ENCODE peak calls at places on chromosomes 3 and 15, in seven cellular contexts. L is NB4, A is colonic mucosa, H is fibroblast of the aortic adventitia, Q is stomach, M is foreskin fibroblast, J is transverse colon. I is an unnamed sample.

GRCh38 chr3:11185564-11186317 is 31.4 kb downstream of the HRH1 start:
- DNase-seq in L (no peak), A (peak; percentile 57), Q (peak; percentile 75), M (peak; percentile 90), H (peak; percentile 99), J (peak; percentile 75), I (no peak)

GRCh38 chr3:108180214-108180613 is 42.0 kb downstream of the IFT57 start:
- DNase-seq in L (no peak), Q (no peak), J (no peak), M (peak; percentile 50), A (no peak), H (peak; percentile 75), I (no peak)

GRCh38 chr3:82261013-82261412 is 499.6 kb upstream of the GBE1 start:
- DNase-seq in H (no peak), Q (no peak), J (no peak), M (no peak), A (no peak), L (no peak), I (no peak)

GRCh38 chr3:80060664-80061063 is 292.9 kb upstream of the ROBO1 start:
- DNase-seq in H (peak; percentile 1), A (no peak), L (no peak), J (no peak), Q (no peak), M (no peak), I (no peak)

GRCh38 chr15:69400850-69401249 is 13.3 kb upstream of the KIF23 start:
- DNase-seq in A (no peak), J (no peak), Q (no peak), M (no peak), L (no peak), H (no peak), I (no peak)

GRCh38 chr15:36479200-36479896 is 100.1 kb upstream of the CDIN1 start:
- DNase-seq in M (no peak), H (peak; percentile 8), A (no peak), Q (no peak), L (no peak), J (no peak), I (no peak)

GRCh38 chr3:115227461-115227860 is 80.4 kb upstream of the ZBTB20 start:
- DNase-seq in A (no peak), J (no peak), Q (no peak), H (peak; percentile 21), M (peak; percentile 60), L (no peak), I (no peak)

GRCh38 chr3:105619651-105620050 is 249.2 kb downstream of the CBLB start:
- DNase-seq in H (no peak), M (no peak), J (no peak), A (no peak), L (no peak), Q (no peak), I (no peak)

GRCh38 chr15:32849769-32850668 is 132.2 kb downstream of the GREM1 start:
- DNase-seq in A (no peak), H (peak; percentile 99), L (peak; percentile 36), Q (no peak), M (peak; percentile 88), J (no peak), I (no peak)

GRCh38 chr15:72112805-72113204 is 5.1 kb downstream of the MYO9A start:
- DNase-seq in A (no peak), M (no peak), J (no peak), L (no peak), H (no peak), Q (no peak), I (no peak)

GRCh38 chr15:33310481-33311311 is at the start of gene RYR3:
- DNase-seq in Q (no peak), M (no peak), J (no peak), H (no peak), L (no peak), A (no peak), I (no peak)

GRCh38 chr3:109702252-109702651 is 364.9 kb upstream of the DPPA4 start:
- DNase-seq in H (peak; percentile 41), A (no peak), L (peak; percentile 38), Q (no peak), M (no peak), J (no peak), I (no peak)

GRCh38 chr3:72265250-72265649 is 480.3 kb upstream of the PROK2 start:
- DNase-seq in Q (no peak), H (peak; percentile 56), J (no peak), M (no peak), A (no peak), L (peak; percentile 23), I (no peak)
- TF ChIP-seq CTCF in Q (no peak), H (peak; percentile 40), J (no peak), M (peak; percentile 35), A (peak; percentile 26), L (peak; percentile 11), I (peak; percentile 8)

DNA sequence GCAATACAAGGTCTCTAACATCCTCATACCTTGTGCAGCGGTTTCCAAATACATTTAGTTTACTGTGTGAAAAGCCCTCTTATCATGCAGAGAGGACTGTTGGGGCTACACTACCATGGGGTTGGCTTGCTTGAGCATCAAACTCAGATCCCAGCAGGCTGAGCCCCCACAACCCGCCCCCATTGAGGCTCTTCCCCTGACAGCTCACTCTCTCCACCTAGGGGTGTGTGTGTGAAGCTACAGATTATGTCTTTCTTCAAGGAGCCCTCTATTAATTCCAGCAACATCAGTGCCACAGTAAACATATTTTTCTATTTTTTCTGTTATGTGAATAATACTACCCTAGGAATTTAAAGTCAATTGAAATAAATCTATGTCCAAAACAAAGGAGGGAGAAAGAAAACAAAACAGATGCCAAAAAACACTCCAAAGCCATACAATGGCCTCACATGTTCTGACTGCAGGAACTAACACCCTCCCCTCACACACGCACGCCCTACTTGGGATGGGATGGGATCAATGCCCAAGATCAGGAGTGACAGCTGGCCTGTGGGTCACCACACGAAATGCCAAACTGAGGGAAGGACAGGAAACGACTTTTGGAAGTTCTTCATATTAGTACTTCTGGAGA is 14.7 kb downstream of the TM4SF4 start:
- DNase-seq in M (no peak), Q (no peak), J (no peak), L (peak; percentile 22), A (no peak), H (no peak), I (peak; percentile 29)
- TF ChIP-seq CTCF in M (peak; percentile 50), Q (peak; percentile 11), J (no peak), L (peak; percentile 55), A (peak; percentile 16), H (peak; percentile 69), I (peak; percentile 12)

GRCh38 chr3:163039636-163040035 is 1543.0 kb downstream of the OTOL1 start:
- DNase-seq in A (no peak), Q (no peak), L (no peak), H (no peak), M (no peak), J (no peak), I (no peak)

GRCh38 chr3:163045945-163046344 is 1549.3 kb downstream of the OTOL1 start:
- DNase-seq in Q (no peak), H (no peak), M (no peak), J (no peak), L (no peak), A (no peak), I (no peak)

GRCh38 chr3:163043074-163043473 is 1546.5 kb downstream of the OTOL1 start:
- DNase-seq in A (no peak), M (no peak), Q (no peak), H (peak; percentile 4), L (no peak), J (no peak), I (no peak)
- TF ChIP-seq CTCF in A (no peak), M (peak; percentile 20), Q (no peak), H (peak; percentile 15), L (no peak), J (no peak), I (no peak)

GRCh38 chr3:195250473-195251251 is 20.3 kb downstream of the XXYLT1 start:
- DNase-seq in J (no peak), M (no peak), H (peak; percentile 59), L (no peak), A (peak; percentile 18), Q (no peak), I (peak; percentile 63)
- TF ChIP-seq CTCF in J (peak; percentile 32), M (peak; percentile 47), H (peak; percentile 60), L (no peak), A (no peak), Q (no peak), I (peak; percentile 32)

GRCh38 chr3:9669720-9670432 is 20.6 kb downstream of the MTMR14 start:
- DNase-seq in H (peak; percentile 11), Q (peak; percentile 76), M (peak; percentile 39), J (no peak), A (no peak), L (no peak), I (no peak)

GRCh38 chr3:9673752-9674151 is 24.4 kb downstream of the MTMR14 start:
- DNase-seq in M (no peak), A (no peak), L (no peak), H (no peak), Q (no peak), J (no peak), I (no peak)

GRCh38 chr3:9666704-9667445 is 17.6 kb downstream of the MTMR14 start:
- DNase-seq in M (no peak), H (no peak), Q (no peak), L (no peak), J (no peak), A (no peak), I (no peak)

GRCh38 chr3:9673082-9673481 is 23.8 kb downstream of the MTMR14 start:
- DNase-seq in M (no peak), L (no peak), A (no peak), J (no peak), Q (no peak), H (no peak), I (no peak)

DNA sequence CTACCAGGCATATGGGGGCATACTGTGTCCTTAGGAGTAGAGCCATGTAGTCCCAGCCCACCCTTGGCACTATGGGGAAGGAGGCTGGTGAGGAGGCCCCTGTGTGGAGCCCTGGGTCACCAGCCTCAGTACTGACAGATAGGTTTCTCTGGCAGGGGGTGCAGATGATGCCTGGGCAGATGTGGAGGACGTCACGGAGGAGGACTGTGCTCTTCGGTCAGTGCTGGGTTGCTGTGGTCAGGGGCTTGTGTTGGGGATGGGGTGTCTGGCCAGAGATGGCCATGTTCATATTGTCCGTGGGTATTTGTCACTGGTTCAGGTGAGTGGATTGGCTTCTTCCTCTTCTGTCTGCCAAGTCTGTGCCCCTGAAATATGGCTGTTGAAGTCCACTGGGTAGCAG is 20.0 kb downstream of the MTMR14 start:
- DNase-seq in A (no peak), M (no peak), H (no peak), J (no peak), L (no peak), Q (no peak), I (no peak)
- TF ChIP-seq CTCF in A (no peak), M (no peak), H (no peak), J (no peak), L (no peak), Q (no peak), I (no peak)

I was measured in GM13976.